ENCODE peak calls at places on chromosomes 13 and 19, in nine cellular contexts. X is mammary epithelial cell, B is endothelial cell of umbilical vein, R is progenitor cell of endocrine pancreas, V is heart left ventricle, E is fibroblast of lung, H is endothelial cell, I is fibroblast of mammary gland, N is tibial nerve. A is an unnamed sample.

GRCh38 chr13:94956407-94957110 is 244.2 kb upstream of the SOX21 start:
- DNase-seq in V (no peak), R (no peak), X (no peak), I (no peak), N (no peak), B (no peak), H (no peak), E (peak; percentile 41), A (no peak)

GRCh38 chr19:50660083-50660366 is 10.8 kb downstream of the C19orf81 start:
- DNase-seq in E (no peak), N (no peak), R (no peak), V (no peak), X (no peak), I (no peak), B (no peak), H (no peak), A (no peak)

GRCh38 chr13:113275387-113275786 is 21.7 kb upstream of the LAMP1 start:
- DNase-seq in X (peak; percentile 51), I (peak; percentile 77), V (no peak), B (peak; percentile 74), R (peak; percentile 19), N (no peak), H (peak; percentile 55), E (peak; percentile 64), A (peak; percentile 33)

GRCh38 chr19:49442793-49443365 is 1.6 kb upstream of the SLC17A7 start:
- DNase-seq in N (peak; percentile 97), X (peak; percentile 86), V (peak; percentile 95), B (peak; percentile 83), I (peak; percentile 86), H (peak; percentile 99), R (peak; percentile 71), E (peak; percentile 78), A (peak; percentile 99)

GRCh38 chr19:16382775-16383543 is 58.3 kb downstream of the KLF2 start:
- DNase-seq in R (peak; percentile 51), H (peak; percentile 85), V (peak; percentile 91), B (peak; percentile 86), E (peak; percentile 72), N (peak; percentile 82), I (peak; percentile 87), X (peak; percentile 59), A (peak; percentile 84)

GRCh38 chr19:48997972-48998371 is 4.3 kb downstream of the RUVBL2 start:
- DNase-seq in R (peak; percentile 53), X (no peak), N (no peak), B (peak; percentile 47), V (no peak), H (peak; percentile 83), E (peak; percentile 55), I (peak; percentile 67), A (peak; percentile 75)

GRCh38 chr13:95156208-95156607 is 145.0 kb downstream of the ABCC4 start:
- DNase-seq in X (no peak), E (peak; percentile 16), V (no peak), I (peak; percentile 46), B (peak; percentile 50), R (no peak), N (no peak), H (no peak), A (no peak)

GRCh38 chr13:50685491-50685890 is 158.0 kb downstream of the DLEU7 start:
- DNase-seq in N (peak; percentile 78), B (peak; percentile 97), V (peak; percentile 87), E (peak; percentile 47), R (no peak), I (peak; percentile 35), H (no peak), X (peak; percentile 67), A (no peak)

GRCh38 chr19:41872384-41872774 is 4.7 kb upstream of the CD79A start:
- DNase-seq in V (no peak), I (peak; percentile 25), E (no peak), X (no peak), B (no peak), R (no peak), H (no peak), N (no peak), A (no peak)

GRCh38 chr13:34070006-34070405 is 252.1 kb downstream of the RFC3 start:
- DNase-seq in R (no peak), N (no peak), E (peak; percentile 73), B (peak; percentile 40), H (no peak), X (peak; percentile 67), I (peak; percentile 33), V (no peak), A (no peak)

GRCh38 chr19:2770055-2771013 is 12.7 kb downstream of the SGTA start:
- DNase-seq in E (peak; percentile 29), R (no peak), H (no peak), V (peak; percentile 78), B (no peak), N (no peak), X (no peak), I (peak; percentile 62), A (no peak)

GRCh38 chr19:49469828-49470614 is 4.0 kb upstream of the FLT3LG start:
- DNase-seq in N (no peak), E (no peak), V (no peak), X (no peak), I (no peak), B (no peak), R (no peak), H (no peak), A (no peak)

GRCh38 chr13:101795460-101795859 is 343.0 kb downstream of the ITGBL1 start:
- DNase-seq in X (no peak), B (no peak), E (no peak), V (no peak), H (no peak), R (no peak), N (no peak), I (peak; percentile 8), A (no peak)

GRCh38 chr19:48660854-48661731 is 11.7 kb downstream of the NTN5 start:
- DNase-seq in E (peak; percentile 85), I (peak; percentile 90), R (no peak), B (peak; percentile 96), H (peak; percentile 41), X (peak; percentile 83), N (peak; percentile 79), V (peak; percentile 92), A (peak; percentile 47)

GRCh38 chr19:7287716-7288115 is 6.5 kb downstream of the INSR start:
- DNase-seq in B (no peak), H (no peak), R (no peak), I (no peak), E (no peak), V (no peak), N (no peak), X (no peak), A (no peak)

GRCh38 chr13:99256709-99257108 is 1.5 kb downstream of the GPR18 start:
- DNase-seq in I (peak; percentile 10), E (peak; percentile 81), H (no peak), N (no peak), B (no peak), V (no peak), X (no peak), R (no peak), A (no peak)

GRCh38 chr13:51619614-51620013 is 35.4 kb downstream of the WDFY2 start:
- DNase-seq in R (no peak), B (no peak), E (peak; percentile 84), H (no peak), V (no peak), X (peak; percentile 62), I (peak; percentile 92), N (no peak), A (no peak)

GRCh38 chr19:3387645-3388589 is 21.5 kb downstream of the NFIC start:
- DNase-seq in X (peak; percentile 50), E (peak; percentile 50), N (peak; percentile 68), B (peak; percentile 68), H (no peak), R (no peak), V (peak; percentile 83), I (peak; percentile 64), A (no peak)

GRCh38 chr19:5522106-5522505 is 45.6 kb downstream of the TINCR start:
- DNase-seq in H (no peak), V (no peak), R (no peak), I (no peak), N (no peak), B (no peak), X (no peak), E (no peak), A (no peak)

GRCh38 chr13:109275848-109276247 is 510.5 kb downstream of the IRS2 start:
- DNase-seq in X (peak; percentile 40), H (peak; percentile 15), I (peak; percentile 31), N (no peak), B (no peak), V (no peak), R (no peak), E (peak; percentile 48), A (peak; percentile 15)
- TF ChIP-seq CTCF in X (peak; percentile 39), H (peak; percentile 16), I (no peak), N (no peak), B (no peak), V (no peak), R (peak; percentile 45), E (no peak), A (no peak)

DNA sequence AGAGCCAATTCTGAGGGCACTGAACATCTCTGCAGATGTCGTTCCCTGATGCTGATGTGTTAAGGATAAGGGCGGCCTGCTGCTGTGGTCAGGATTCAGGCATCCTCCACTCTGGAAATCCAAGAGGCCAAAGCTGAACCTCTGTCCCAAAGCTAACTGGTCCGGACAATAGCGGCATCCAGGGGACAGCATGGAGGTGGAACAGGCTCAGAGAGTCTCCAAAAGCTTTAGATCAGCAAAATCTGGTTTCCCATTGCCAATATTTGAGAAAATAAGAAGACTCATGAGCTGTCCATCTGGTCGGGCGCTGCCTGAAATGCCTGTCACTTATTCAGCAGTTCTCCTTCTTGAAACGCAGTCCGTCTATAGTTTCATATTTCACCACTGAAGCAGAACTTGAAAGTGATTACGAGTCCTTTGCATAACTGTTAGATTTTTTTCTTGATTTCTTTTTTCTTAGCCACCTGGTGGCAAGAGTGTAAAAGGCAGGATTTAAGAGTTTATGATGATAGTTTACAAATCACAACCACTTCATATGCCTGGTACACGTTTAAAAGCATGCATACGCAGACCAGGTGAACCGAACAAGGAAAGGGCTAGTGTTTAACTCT is 45.9 kb downstream of the GGACT start:
- DNase-seq in I (peak; percentile 71), H (no peak), R (no peak), V (no peak), X (peak; percentile 12), N (no peak), E (peak; percentile 29), B (peak; percentile 52), A (no peak)
- TF ChIP-seq CTCF in I (peak; percentile 52), H (peak; percentile 87), R (peak; percentile 58), V (no peak), X (peak; percentile 50), N (peak; percentile 41), E (peak; percentile 34), B (peak; percentile 28), A (peak; percentile 46)

DNA sequence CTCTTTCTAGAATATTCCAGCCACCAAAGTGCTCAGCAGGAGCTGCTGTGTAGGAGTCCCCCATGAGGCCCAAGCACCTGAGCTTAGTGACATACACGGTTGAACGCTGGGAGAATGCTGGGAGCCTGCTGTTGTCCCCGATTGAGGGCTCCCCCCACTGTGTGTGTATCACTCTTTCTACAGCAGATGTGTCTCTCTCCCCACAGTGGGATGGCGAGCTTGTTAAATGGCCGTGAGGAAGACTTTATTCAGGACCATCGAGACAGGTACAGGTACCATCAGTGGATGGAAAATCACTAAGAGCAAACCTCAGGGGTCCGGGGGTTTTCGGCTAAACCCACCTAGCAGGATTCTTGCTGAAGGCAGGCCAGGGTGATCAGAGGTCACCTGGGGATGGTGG is 22.7 kb downstream of the EPN1 start:
- DNase-seq in I (no peak), X (no peak), H (no peak), E (no peak), V (no peak), R (no peak), N (no peak), B (no peak), A (no peak)
- TF ChIP-seq CTCF in I (no peak), X (no peak), H (no peak), E (no peak), V (no peak), R (no peak), N (no peak), B (no peak), A (no peak)

GRCh38 chr13:97366172-97366688 is 67.7 kb upstream of the RAP2A start:
- DNase-seq in I (peak; percentile 22), R (no peak), B (peak; percentile 17), V (no peak), X (no peak), N (no peak), H (no peak), E (no peak), A (no peak)
- TF ChIP-seq CTCF in I (peak; percentile 19), R (no peak), B (no peak), V (no peak), X (no peak), N (no peak), H (no peak), E (no peak), A (no peak)

A was measured in nephron progenitor cell.